ENCODE peak calls at places on chromosomes 4 and X, in four cellular contexts. Z is tibial nerve, O is heart left ventricle, C is body of pancreas. P is an unnamed sample. For H3K4me1, the result is how much of the 10 kb centered on the place peaks cover.

GRCh38 chr4:153788419-153789276 is at the start of gene SFRP2:
- DNase-seq in C (no peak), Z (peak), O (peak), P (no peak)

GRCh38 chrX:81120936-81121351 is 80.8 kb downstream of the HMGN5 start:
- DNase-seq in C (peak), O (no peak), Z (peak), P (no peak)

GRCh38 chr4:116215622-116216021 is 869.8 kb downstream of the TRAM1L1 start:
- DNase-seq in O (no peak), C (no peak), Z (no peak), P (no peak)

GRCh38 chr4:181854142-181854541 is 389.1 kb upstream of the TENM3 start:
- DNase-seq in C (no peak), Z (no peak), O (no peak), P (no peak)

GRCh38 chr4:21769404-21770147 is 179.0 kb downstream of the KCNIP4 start:
- DNase-seq in C (no peak), O (no peak), Z (no peak), P (no peak)

GRCh38 chr4:100093091-100093866 is 97.0 kb downstream of the DDIT4L start:
- DNase-seq in Z (peak), C (peak), O (peak), P (peak)

GRCh38 chr4:7575426-7575825 is 140.7 kb upstream of the PSAPL1 start:
- DNase-seq in C (no peak), O (no peak), Z (no peak), P (no peak)

GRCh38 chrX:105745863-105746262 is 76.5 kb upstream of the NRK start:
- DNase-seq in Z (no peak), O (no peak), C (no peak), P (no peak)

GRCh38 chrX:149829751-149830191 is 48.0 kb downstream of the MAGEA9 start:
- DNase-seq in C (no peak), O (no peak), Z (no peak), P (no peak)

GRCh38 chrX:103831342-103831802 is 685 bp downstream of the RAB9B start:
- DNase-seq in O (peak), C (no peak), Z (no peak), P (no peak)

GRCh38 chr4:48997962-48998361 is 11.9 kb downstream of the CWH43 start:
- DNase-seq in Z (no peak), O (no peak), C (no peak), P (no peak)

GRCh38 chrX:48956728-48957414 is 536 bp downstream of the OTUD5 start:
- DNase-seq in O (no peak), Z (no peak), C (peak), P (no peak)

GRCh38 chr4:145531193-145531592 is 49.5 kb downstream of the SMAD1 start:
- DNase-seq in Z (no peak), C (peak), O (peak), P (no peak)

GRCh38 chrX:106791495-106791894 is 11.0 kb upstream of the TBC1D8B start:
- DNase-seq in Z (no peak), C (no peak), O (no peak), P (no peak)

DNA sequence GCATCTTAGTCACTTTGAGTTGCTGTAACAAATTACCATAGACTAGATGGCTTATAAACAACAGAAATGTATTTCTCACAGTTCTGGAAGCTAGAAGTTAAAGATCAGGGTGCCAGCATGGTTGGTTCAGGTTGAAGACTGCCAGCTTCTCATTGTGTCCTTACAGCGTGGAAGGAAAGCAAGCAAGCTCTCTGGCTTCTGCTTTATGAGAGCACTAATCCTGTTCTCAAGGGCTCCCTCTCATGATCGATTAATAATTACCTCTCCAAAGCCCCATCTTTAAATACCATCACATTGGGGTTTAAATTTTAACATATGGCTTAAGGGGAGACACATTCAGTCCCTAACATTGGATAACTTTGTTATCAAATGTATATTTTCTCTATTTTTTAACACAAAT is 497.2 kb downstream of the RAPGEF2 start:
- DNase-seq in C (no peak), O (no peak), Z (no peak), P (no peak)
- TF ChIP-seq CTCF in C (no peak), O (no peak), Z (no peak), P (no peak)

GRCh38 chr4:6272863-6273660 is 3.4 kb downstream of the WFS1 start:
- DNase-seq in Z (no peak), C (no peak), O (peak), P (peak)
- H3K4me1 ChIP-seq in Z (under half), C (half or more), O (half or more), P (under half)

GRCh38 chr4:152451496-152451895 is 84.4 kb downstream of the FBXW7 start:
- DNase-seq in C (no peak), Z (no peak), O (no peak), P (no peak)

GRCh38 chr4:152456609-152457008 is 79.3 kb downstream of the FBXW7 start:
- DNase-seq in Z (no peak), C (no peak), O (no peak), P (no peak)

GRCh38 chr4:152458801-152459302 is 77.0 kb downstream of the FBXW7 start:
- DNase-seq in Z (no peak), O (no peak), C (no peak), P (no peak)

GRCh38 chr4:152459326-152459725 is 76.6 kb downstream of the FBXW7 start:
- DNase-seq in Z (no peak), O (no peak), C (no peak), P (no peak)

DNA sequence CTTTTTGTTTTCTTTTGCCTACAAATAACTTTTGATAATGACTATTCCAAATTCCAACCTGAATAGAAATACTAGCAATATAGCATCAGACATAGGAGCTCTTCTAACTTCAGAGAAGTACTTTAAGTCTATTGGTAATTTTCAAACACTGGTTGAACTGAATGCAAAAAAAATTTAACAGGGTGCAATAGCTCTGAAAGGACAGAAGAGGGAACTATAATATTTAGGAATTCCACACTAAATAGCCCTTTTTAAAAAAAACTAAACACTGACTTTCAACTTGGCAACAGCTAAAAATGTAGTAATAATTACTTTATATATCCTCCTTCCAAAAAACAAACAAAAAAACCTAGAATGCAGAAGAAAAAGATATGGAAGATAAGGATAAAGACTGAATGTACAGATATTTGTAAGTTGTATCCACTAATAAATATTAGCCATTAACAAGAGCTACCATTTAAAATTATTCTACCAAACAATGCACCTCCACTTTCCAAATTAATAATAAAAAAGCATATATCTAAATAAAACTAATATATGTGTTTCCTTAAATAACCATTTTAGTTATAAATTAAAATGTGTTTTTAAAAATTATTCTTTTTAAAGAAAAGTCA is 81.4 kb downstream of the FBXW7 start:
- DNase-seq in O (no peak), Z (no peak), C (no peak), P (no peak)
- H3K27ac ChIP-seq in O (no peak), Z (no peak), C (no peak), P (no peak)

GRCh38 chr4:177447417-177448004 is 5.3 kb upstream of the AGA start:
- DNase-seq in Z (no peak), O (no peak), C (no peak), P (no peak)

GRCh38 chr4:177446571-177446970 is 4.3 kb upstream of the AGA start:
- DNase-seq in C (no peak), O (no peak), Z (no peak), P (no peak)

GRCh38 chr4:177450421-177451107 is 8.3 kb upstream of the AGA start:
- DNase-seq in C (no peak), O (no peak), Z (no peak), P (no peak)

GRCh38 chr4:177451108-177451500 is 8.9 kb upstream of the AGA start:
- DNase-seq in Z (no peak), C (no peak), O (no peak), P (no peak)

GRCh38 chr4:177448850-177449249 is 6.6 kb upstream of the AGA start:
- DNase-seq in O (no peak), Z (no peak), C (no peak), P (no peak)
- TF ChIP-seq CTCF in O (no peak), Z (no peak), C (no peak), P (no peak)

GRCh38 chr4:118760092-118760491 is 74.9 kb downstream of the METTL14 start:
- DNase-seq in Z (no peak), C (no peak), O (no peak), P (no peak)

GRCh38 chr4:118759481-118759880 is 74.3 kb downstream of the METTL14 start:
- DNase-seq in C (no peak), Z (no peak), O (no peak), P (no peak)

GRCh38 chr4:118762146-118762545 is 73.8 kb downstream of the SEC24D start:
- DNase-seq in Z (no peak), C (no peak), O (no peak), P (no peak)

GRCh38 chr4:118761387-118762016 is 74.4 kb downstream of the SEC24D start:
- DNase-seq in C (no peak), Z (no peak), O (no peak), P (no peak)

GRCh38 chr4:118760493-118760892 is 75.3 kb downstream of the METTL14 start:
- DNase-seq in O (no peak), C (no peak), Z (no peak), P (no peak)
- H3K4me1 ChIP-seq in O (half or more), C (under half), Z (under half), P (under half)

GRCh38 chr4:113467581-113467980 is 294.0 kb downstream of the CAMK2D start:
- DNase-seq in O (no peak), Z (no peak), C (no peak), P (no peak)

GRCh38 chr4:113469023-113469390 is 292.5 kb downstream of the CAMK2D start:
- DNase-seq in C (no peak), O (no peak), Z (no peak), P (no peak)

GRCh38 chr4:113469926-113470325 is 291.6 kb downstream of the CAMK2D start:
- DNase-seq in C (no peak), O (no peak), Z (no peak), P (no peak)

GRCh38 chr4:113471141-113471860 is 290.2 kb downstream of the CAMK2D start:
- DNase-seq in O (no peak), C (no peak), Z (no peak), P (no peak)

GRCh38 chr4:113468165-113469022 is 293.1 kb downstream of the CAMK2D start:
- DNase-seq in Z (peak), O (no peak), C (peak), P (peak)
- H3K27ac ChIP-seq in Z (peak), O (peak), C (no peak), P (peak)

GRCh38 chr4:142660728-142661127 is 185.4 kb downstream of the INPP4B start:
- DNase-seq in O (no peak), Z (no peak), C (no peak), P (no peak)
- TF ChIP-seq CTCF in O (no peak), Z (no peak), C (no peak), P (no peak)

GRCh38 chrX:154355776-154356140 is 18.7 kb downstream of the FLNA start:
- DNase-seq in O (no peak), C (no peak), Z (no peak), P (no peak)
- H3K4me1 ChIP-seq in O (under half), C (under half), Z (under half), P (under half)

DNA sequence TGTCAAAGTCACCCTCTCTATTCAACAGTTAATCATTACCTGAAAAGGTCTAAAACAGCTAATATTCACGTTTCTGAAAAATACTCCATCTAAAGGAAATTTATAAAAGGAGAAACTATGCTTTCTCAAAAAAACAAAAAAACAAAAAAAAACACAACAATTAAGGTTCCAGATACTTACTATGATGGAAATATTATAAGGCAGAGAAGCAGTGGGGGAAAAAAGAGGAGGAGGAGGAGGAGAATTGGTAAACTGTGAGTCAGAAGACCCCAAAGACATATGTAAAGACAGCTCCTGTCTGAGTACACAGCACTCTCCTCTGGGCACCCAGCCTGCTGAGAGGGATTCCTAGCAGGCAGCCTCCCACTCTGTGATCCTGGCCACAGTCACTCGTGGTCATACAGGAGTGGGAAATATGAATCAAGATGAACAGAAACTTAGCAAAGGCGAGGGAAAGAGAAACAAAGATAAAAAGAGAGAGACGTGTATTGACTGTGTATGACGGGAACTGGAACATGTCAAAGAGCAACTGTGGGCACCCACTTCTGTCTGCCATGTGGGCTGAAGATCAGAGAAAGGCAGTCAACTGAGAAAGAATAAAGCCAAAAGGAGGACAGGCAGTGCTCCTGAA is 12.5 kb downstream of the KLHL15 start:
- DNase-seq in Z (no peak), C (no peak), O (no peak), P (no peak)
- H3K27ac ChIP-seq in Z (no peak), C (no peak), O (no peak), P (no peak)

DNA sequence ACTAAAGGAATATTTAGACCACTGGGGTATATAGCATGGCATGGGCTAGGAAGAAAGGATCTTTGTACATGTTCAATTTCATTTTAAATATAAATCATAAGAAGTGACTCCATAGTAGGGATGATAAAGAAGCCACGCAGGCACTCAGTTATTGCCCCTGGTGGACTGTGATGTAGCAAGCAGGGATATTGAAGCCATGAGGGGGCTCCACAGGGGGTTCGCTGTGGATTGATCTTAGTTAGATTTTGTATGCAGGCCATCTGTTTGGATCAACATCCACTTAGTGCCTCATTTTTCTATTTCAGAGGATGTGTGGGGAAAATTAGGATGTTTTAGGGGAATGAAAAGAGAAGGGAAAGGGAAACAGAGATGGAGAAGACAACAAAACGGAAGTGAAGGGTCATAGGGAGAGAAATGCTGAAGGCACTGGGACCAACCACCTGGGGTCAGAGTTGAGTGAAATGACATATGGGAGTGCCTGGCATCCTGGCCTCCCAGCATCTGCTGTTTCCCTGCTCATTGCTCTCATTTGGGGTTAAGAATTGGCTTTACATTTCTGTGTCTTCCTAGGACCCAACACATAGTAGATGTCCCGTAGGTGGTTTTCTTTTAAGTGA is 11.2 kb upstream of the FREM3 start:
- DNase-seq in Z (no peak), O (no peak), C (no peak), P (no peak)
- TF ChIP-seq CTCF in Z (no peak), O (no peak), C (no peak), P (no peak)